ENCODE peak calls at places on chromosomes 13 and 19, in ten cellular contexts. A, J, M, L, G, Q, W, B, E and C are unnamed samples.

GRCh38 chr19:4140237-4140711 is 13.2 kb upstream of the CREB3L3 start:
- DNase-seq in Q (peak), M (peak), E (no peak), G (no peak), A (peak), L (peak), W (no peak), B (no peak), J (peak), C (peak)

GRCh38 chr19:48568345-48568886 is 16.4 kb downstream of the SULT2B1 start:
- DNase-seq in G (no peak), L (peak), E (peak), W (peak), B (no peak), Q (peak), M (peak), J (no peak), A (no peak), C (peak)

GRCh38 chr13:72983085-72983768 is 75.6 kb upstream of the KLF5 start:
- DNase-seq in L (peak), W (no peak), G (no peak), Q (peak), B (no peak), M (peak), A (no peak), J (no peak), E (peak), C (peak)

GRCh38 chr19:39264306-39265290 is 3.6 kb upstream of the IFNL2 start:
- DNase-seq in Q (no peak), M (no peak), G (no peak), J (peak), L (no peak), A (no peak), W (no peak), B (no peak), E (no peak), C (no peak)

GRCh38 chr13:85236431-85236830 is 562.8 kb downstream of the SLITRK6 start:
- DNase-seq in J (no peak), B (no peak), A (no peak), Q (no peak), W (no peak), L (peak), E (no peak), M (peak), G (no peak), C (peak)

GRCh38 chr13:37481005-37481857 is 117.3 kb downstream of the POSTN start:
- DNase-seq in W (no peak), A (peak), Q (peak), M (no peak), L (peak), E (no peak), G (no peak), J (no peak), B (no peak), C (no peak)

GRCh38 chr19:7370546-7370945 is 21.8 kb downstream of the ARHGEF18 start:
- DNase-seq in G (no peak), W (no peak), Q (no peak), A (no peak), J (no peak), L (no peak), B (no peak), M (no peak), E (no peak), C (no peak)

GRCh38 chr19:1846517-1847205 is 1.6 kb downstream of the REXO1 start:
- DNase-seq in G (no peak), W (no peak), Q (no peak), J (no peak), B (no peak), A (no peak), M (no peak), E (no peak), L (no peak), C (no peak)

GRCh38 chr13:72149701-72150100 is 282.7 kb upstream of the DACH1 start:
- DNase-seq in J (no peak), A (no peak), W (no peak), M (no peak), E (no peak), L (no peak), Q (no peak), B (no peak), G (no peak), C (no peak)

GRCh38 chr19:532578-533484 is 1.3 kb downstream of the CDC34 start:
- DNase-seq in L (peak), G (peak), E (peak), B (no peak), A (peak), M (peak), W (peak), Q (peak), J (peak), C (peak)

GRCh38 chr19:7272856-7273578 is 21.2 kb downstream of the INSR start:
- DNase-seq in A (no peak), E (no peak), M (no peak), J (no peak), B (no peak), L (no peak), G (no peak), Q (no peak), W (no peak), C (no peak)

GRCh38 chr13:106348032-106348431 is 187.4 kb downstream of the EFNB2 start:
- DNase-seq in B (no peak), L (peak), J (no peak), W (no peak), M (peak), A (peak), G (no peak), E (no peak), Q (peak), C (peak)

GRCh38 chr13:50410921-50411712 is 395.9 kb downstream of the KCNRG start:
- DNase-seq in G (no peak), A (peak), J (no peak), M (peak), B (no peak), W (no peak), E (peak), Q (peak), L (peak), C (peak)

GRCh38 chr13:75372517-75372916 is 109.5 kb downstream of the TBC1D4 start:
- DNase-seq in G (peak), W (no peak), A (peak), B (no peak), E (no peak), L (peak), Q (peak), J (peak), M (peak), C (peak)

GRCh38 chr19:3611841-3612240 is 5.2 kb upstream of the TBXA2R start:
- DNase-seq in L (no peak), Q (no peak), E (no peak), G (no peak), J (no peak), M (no peak), W (peak), A (no peak), B (no peak), C (no peak)

GRCh38 chr13:111117289-111117688 is 2.2 kb downstream of the ARHGEF7 start:
- DNase-seq in L (no peak), M (no peak), E (no peak), G (no peak), W (no peak), B (no peak), J (no peak), A (no peak), Q (no peak), C (no peak)

GRCh38 chr19:44876930-44877530 is 14.0 kb upstream of the TOMM40 start:
- DNase-seq in E (no peak), J (no peak), G (no peak), B (no peak), A (no peak), L (peak), Q (no peak), W (no peak), M (no peak), C (no peak)